ENCODE peak calls at places on chromosomes 4 and X, in five cellular contexts. T is stimulated activated naive B cell treated with anti-CD40 and anti-IgM and Interleukin-4, amounts not matched to agents 10 μg/mL and 1 μg/mL and 100 μg/mL, for 72 hours; F is RPMI8226; S is testis; D is adipocyte. E is an unnamed sample.
A peak's percentile ranks its signal among the peaks of the same experiment; 100 is the strongest.

GRCh38 chr4:89658701-89659024 is 178.3 kb downstream of the SNCA start:
- DNase-seq in F (no peak), D (no peak), S (no peak), T (peak; percentile 2), E (no peak)

GRCh38 chrX:112768563-112768962 is 72.1 kb downstream of the AMOT start:
- DNase-seq in S (no peak), F (no peak), T (no peak), D (no peak), E (no peak)

GRCh38 chr4:82372502-82372873 is 1.3 kb downstream of the HNRNPD start:
- DNase-seq in D (peak; percentile 67), S (peak; percentile 73), F (peak; percentile 58), T (no peak), E (no peak)

GRCh38 chrX:115642895-115643530 is 82.0 kb downstream of the PLS3 start:
- DNase-seq in T (peak; percentile 2), D (peak; percentile 87), F (peak; percentile 52), S (peak; percentile 54), E (peak; percentile 79)

GRCh38 chr4:140725556-140725955 is 30.6 kb downstream of the TBC1D9 start:
- DNase-seq in F (no peak), T (no peak), S (no peak), D (no peak), E (no peak)

GRCh38 chrX:41946973-41947612 is 23.7 kb upstream of the CASK start:
- DNase-seq in F (no peak), T (no peak), S (no peak), D (no peak), E (no peak)

GRCh38 chr4:138175337-138175794 is 66.8 kb downstream of the SLC7A11 start:
- DNase-seq in S (peak; percentile 23), D (peak; percentile 52), T (no peak), F (no peak), E (no peak)

GRCh38 chrX:136306182-136306581 is 5.4 kb downstream of the ADGRG4 start:
- DNase-seq in T (no peak), D (no peak), S (no peak), F (no peak), E (no peak)

GRCh38 chrX:72621619-72622485 is 49.2 kb upstream of the HDAC8 start:
- DNase-seq in S (no peak), F (no peak), D (peak; percentile 41), T (no peak), E (no peak)

GRCh38 chr4:52853351-52853750 is 8.8 kb upstream of the RASL11B start:
- DNase-seq in F (no peak), T (no peak), D (peak; percentile 76), S (no peak), E (peak; percentile 77)

GRCh38 chrX:69430730-69431129 is 73.4 kb upstream of the NALF2 start:
- DNase-seq in D (no peak), S (no peak), F (no peak), T (no peak), E (no peak)

GRCh38 chr4:1050486-1051213 is 39.2 kb downstream of the FGFRL1 start:
- DNase-seq in S (no peak), T (no peak), D (no peak), F (no peak), E (no peak)

GRCh38 chr4:133865606-133866327 is 335.8 kb downstream of the PABPC4L start:
- DNase-seq in D (peak; percentile 94), S (no peak), T (no peak), F (peak; percentile 3), E (peak; percentile 33)

GRCh38 chr4:23039813-23040212 is 347.1 kb downstream of the GBA3 start:
- DNase-seq in D (no peak), F (no peak), T (no peak), S (no peak), E (no peak)

GRCh38 chr4:169664615-169665014 is 44.2 kb downstream of the CLCN3 start:
- DNase-seq in S (no peak), T (no peak), F (no peak), D (peak; percentile 72), E (no peak)

GRCh38 chr4:25882226-25882625 is 19.4 kb upstream of the SEL1L3 start:
- DNase-seq in S (no peak), T (no peak), D (no peak), F (no peak), E (no peak)

GRCh38 chr4:93016350-93016749 is 712.6 kb downstream of the GRID2 start:
- DNase-seq in D (no peak), T (no peak), S (no peak), F (no peak), E (no peak)

GRCh38 chr4:2247128-2248043 is 5.5 kb upstream of the HAUS3 start:
- DNase-seq in T (no peak), F (no peak), D (no peak), S (peak; percentile 12), E (no peak)

GRCh38 chr4:53436251-53436650 is 58.8 kb downstream of the FIP1L1 start:
- DNase-seq in S (no peak), D (no peak), F (no peak), T (no peak), E (no peak)

GRCh38 chr4:53240573-53240972 is 125.3 kb downstream of the SCFD2 start:
- DNase-seq in T (no peak), D (no peak), S (no peak), F (no peak), E (no peak)

GRCh38 chr4:158814636-158815035 is 45.8 kb downstream of the FNIP2 start:
- DNase-seq in S (no peak), T (no peak), F (no peak), D (peak; percentile 60), E (peak; percentile 80)

GRCh38 chr4:147518846-147519767 is 38.2 kb downstream of the EDNRA start:
- DNase-seq in D (peak; percentile 80), S (peak; percentile 82), F (peak; percentile 71), T (no peak), E (peak; percentile 83)

E was measured in trophoblast cell.